ENCODE peak calls at places on chromosomes 6 and 20, in four cellular contexts. One of them, this sample, is unnamed.

GRCh38 chr6:11606287-11606686 is 68.7 kb downstream of the TMEM170B start:
- DNase-seq in HepG2: no peak
- DNase-seq in HCT116: no peak
- DNase-seq in IMR-90: no peak
- DNase-seq in this sample: no peak

GRCh38 chr6:121698617-121699016 is 263.2 kb downstream of the GJA1 start:
- DNase-seq in HepG2: no peak
- DNase-seq in HCT116: no peak
- DNase-seq in IMR-90: no peak
- DNase-seq in this sample: no peak

GRCh38 chr6:32685603-32686002 is 19.1 kb upstream of the HLA-DQB1 start:
- DNase-seq in HepG2: no peak
- DNase-seq in HCT116: no peak
- DNase-seq in IMR-90: peak; percentile 39
- DNase-seq in this sample: no peak

GRCh38 chr6:33636655-33637054 is 15.5 kb downstream of the ITPR3 start:
- DNase-seq in HepG2: no peak
- DNase-seq in HCT116: no peak
- DNase-seq in IMR-90: no peak
- DNase-seq in this sample: no peak

GRCh38 chr6:132483779-132484679 is 28.9 kb downstream of the STX7 start:
- DNase-seq in HepG2: peak; percentile 75
- DNase-seq in HCT116: peak; percentile 47
- DNase-seq in IMR-90: peak; percentile 76
- DNase-seq in this sample: peak; percentile 45

GRCh38 chr6:63816979-63817436 is 181.4 kb downstream of the PHF3 start:
- DNase-seq in HepG2: peak; percentile 25
- DNase-seq in HCT116: no peak
- DNase-seq in IMR-90: peak; percentile 27
- DNase-seq in this sample: peak; percentile 68

GRCh38 chr6:170128811-170129681 is 161.8 kb downstream of the DLL1 start:
- DNase-seq in HepG2: no peak
- DNase-seq in HCT116: no peak
- DNase-seq in IMR-90: no peak
- DNase-seq in this sample: no peak

GRCh38 chr6:91029211-91029610 is 442.3 kb upstream of the MAP3K7 start:
- DNase-seq in HepG2: no peak
- DNase-seq in HCT116: no peak
- DNase-seq in IMR-90: no peak
- DNase-seq in this sample: no peak

GRCh38 chr6:51812231-51812630 is 275.2 kb downstream of the PKHD1 start:
- DNase-seq in HepG2: no peak
- DNase-seq in HCT116: no peak
- DNase-seq in IMR-90: no peak
- DNase-seq in this sample: no peak

GRCh38 chr6:157123245-157123644 is 200.1 kb downstream of the TMEM242 start:
- DNase-seq in HepG2: no peak
- DNase-seq in HCT116: no peak
- DNase-seq in IMR-90: no peak
- DNase-seq in this sample: no peak

GRCh38 chr6:24464253-24465038 is 24.9 kb downstream of the GPLD1 start:
- DNase-seq in HepG2: no peak
- DNase-seq in HCT116: no peak
- DNase-seq in IMR-90: no peak
- DNase-seq in this sample: no peak

GRCh38 chr6:168192195-168192900 is 113.3 kb upstream of the FRMD1 start:
- DNase-seq in HepG2: no peak
- DNase-seq in HCT116: no peak
- DNase-seq in IMR-90: no peak
- DNase-seq in this sample: peak; percentile 14

GRCh38 chr6:15483060-15483459 is 179.8 kb downstream of the DTNBP1 start:
- DNase-seq in HepG2: peak; percentile 14
- DNase-seq in HCT116: no peak
- DNase-seq in IMR-90: peak; percentile 65
- DNase-seq in this sample: no peak

GRCh38 chr6:79607000-79607399 is 24.1 kb upstream of the SH3BGRL2 start:
- DNase-seq in HepG2: peak; percentile 55
- DNase-seq in HCT116: no peak
- DNase-seq in IMR-90: peak; percentile 8
- DNase-seq in this sample: no peak

GRCh38 chr6:140494321-140495085 is 1120.1 kb upstream of the CITED2 start:
- DNase-seq in HepG2: no peak
- DNase-seq in HCT116: no peak
- DNase-seq in IMR-90: no peak
- DNase-seq in this sample: no peak

GRCh38 chr6:56766806-56767178 is 124.1 kb upstream of the DST start:
- DNase-seq in HepG2: no peak
- DNase-seq in HCT116: no peak
- DNase-seq in IMR-90: peak; percentile 91
- DNase-seq in this sample: no peak

GRCh38 chr20:47557218-47557617 is 55.5 kb downstream of the NCOA3 start:
- DNase-seq in HepG2: no peak
- DNase-seq in HCT116: no peak
- DNase-seq in IMR-90: no peak
- DNase-seq in this sample: no peak

GRCh38 chr6:44067073-44067759 is 60.0 kb downstream of the MRPL14 start:
- DNase-seq in HepG2: no peak
- DNase-seq in HCT116: no peak
- DNase-seq in IMR-90: peak; percentile 63
- DNase-seq in this sample: no peak

GRCh38 chr20:32538526-32538918 is 46.6 kb downstream of the NOL4L start:
- DNase-seq in HepG2: no peak
- DNase-seq in HCT116: no peak
- DNase-seq in IMR-90: no peak
- DNase-seq in this sample: no peak

GRCh38 chr20:11457476-11457875 is 460.2 kb upstream of the BTBD3 start:
- DNase-seq in HepG2: no peak
- DNase-seq in HCT116: no peak
- DNase-seq in IMR-90: no peak
- DNase-seq in this sample: no peak

GRCh38 chr6:158630944-158631616 is 13.5 kb downstream of the DYNLT1 start:
- DNase-seq in HepG2: no peak
- DNase-seq in HCT116: no peak
- DNase-seq in IMR-90: peak; percentile 68
- DNase-seq in this sample: no peak

GRCh38 chr6:116313377-116313776 is 33.6 kb upstream of the TSPYL1 start:
- DNase-seq in HepG2: no peak
- DNase-seq in HCT116: no peak
- DNase-seq in IMR-90: peak; percentile 42
- DNase-seq in this sample: no peak

GRCh38 chr6:140581601-140582000 is 1207.2 kb upstream of the CITED2 start:
- DNase-seq in HepG2: no peak
- DNase-seq in HCT116: no peak
- DNase-seq in IMR-90: no peak
- DNase-seq in this sample: no peak

GRCh38 chr6:119627908-119628669 is 278.5 kb upstream of the MAN1A1 start:
- DNase-seq in HepG2: no peak
- DNase-seq in HCT116: no peak
- DNase-seq in IMR-90: peak; percentile 49
- DNase-seq in this sample: no peak

GRCh38 chr6:36719126-36719525 is 21.5 kb downstream of the RAB44 start:
- DNase-seq in HepG2: no peak
- DNase-seq in HCT116: no peak
- DNase-seq in IMR-90: no peak
- DNase-seq in this sample: no peak

GRCh38 chr6:78995946-78996345 is 82.1 kb downstream of the PHIP start:
- DNase-seq in HepG2: no peak
- DNase-seq in HCT116: no peak
- DNase-seq in IMR-90: peak; percentile 61
- DNase-seq in this sample: no peak

GRCh38 chr6:52049252-52050050 is 38.0 kb downstream of the PKHD1 start:
- DNase-seq in HepG2: peak; percentile 33
- DNase-seq in HCT116: peak; percentile 32
- DNase-seq in IMR-90: peak; percentile 37
- DNase-seq in this sample: peak; percentile 36

GRCh38 chr6:6785163-6785521 is 196.6 kb downstream of the LY86 start:
- DNase-seq in HepG2: no peak
- DNase-seq in HCT116: no peak
- DNase-seq in IMR-90: no peak
- DNase-seq in this sample: no peak

GRCh38 chr20:61437280-61438206 is 185.5 kb downstream of the CDH4 start:
- DNase-seq in HepG2: no peak
- DNase-seq in HCT116: no peak
- DNase-seq in IMR-90: peak; percentile 90
- DNase-seq in this sample: no peak

GRCh38 chr6:162099685-162100084 is 627.9 kb downstream of the PRKN start:
- DNase-seq in HepG2: peak; percentile 42
- DNase-seq in HCT116: peak; percentile 81
- DNase-seq in IMR-90: peak; percentile 36
- DNase-seq in this sample: no peak

GRCh38 chr6:52538921-52539354 is 37.9 kb downstream of the TRAM2 start:
- DNase-seq in HepG2: no peak
- DNase-seq in HCT116: no peak
- DNase-seq in IMR-90: peak; percentile 65
- DNase-seq in this sample: no peak

DNA sequence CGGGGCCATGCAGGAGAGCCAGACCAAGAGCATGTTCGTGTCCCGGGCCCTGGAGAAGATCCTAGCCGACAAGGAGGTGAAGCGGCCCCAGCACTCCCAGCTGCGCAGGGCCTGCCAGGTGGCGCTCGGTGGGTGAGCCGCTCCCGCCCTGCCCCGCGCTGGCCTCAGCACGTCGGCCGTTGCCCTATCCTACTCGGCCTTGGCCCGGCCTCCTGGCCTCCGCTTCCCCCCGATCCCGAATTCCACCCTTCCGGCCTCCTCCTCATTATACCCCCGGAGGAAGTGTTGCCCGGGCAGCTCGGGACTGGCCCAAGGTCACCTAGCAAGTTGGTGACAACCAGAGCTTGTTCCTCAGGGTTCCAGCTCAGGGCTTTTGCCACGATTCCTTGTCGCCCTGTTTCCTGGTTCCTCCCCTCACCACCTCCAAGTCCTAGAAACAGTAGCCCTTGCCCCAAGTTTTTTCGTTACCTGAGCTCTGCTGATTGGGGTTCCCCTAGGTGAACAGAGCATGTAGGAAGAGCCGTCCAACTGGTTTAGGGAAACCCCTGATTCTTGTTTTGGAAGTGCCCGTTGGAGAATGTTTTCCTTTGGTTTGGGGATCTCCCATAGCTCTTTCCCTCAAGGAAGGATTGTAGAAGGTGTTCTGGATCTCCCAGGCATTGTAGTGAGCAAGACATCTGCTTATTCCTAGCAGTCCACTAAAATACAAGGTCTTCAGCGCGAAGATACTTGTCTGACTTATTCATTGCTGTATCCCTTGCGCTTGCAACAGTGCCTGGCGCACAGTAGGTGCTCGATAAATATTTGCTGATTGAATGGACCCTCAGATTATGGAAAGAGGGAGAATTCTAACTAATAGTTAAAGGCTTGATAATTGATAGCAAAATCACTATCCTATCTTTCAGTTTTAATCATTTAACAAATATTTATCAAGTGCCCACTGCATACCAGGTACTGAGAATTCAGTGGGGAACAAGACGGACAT is 664 bp downstream of the ARFGEF2 start:
- DNase-seq in HepG2: peak; percentile 67
- DNase-seq in HCT116: no peak
- DNase-seq in IMR-90: peak; percentile 34
- DNase-seq in this sample: peak; percentile 85
- TF ChIP-seq RAD21 in HepG2: peak; percentile 6
- TF ChIP-seq RAD21 in HCT116: no peak
- TF ChIP-seq RAD21 in IMR-90: no peak
- TF ChIP-seq RAD21 in this sample: no peak

DNA sequence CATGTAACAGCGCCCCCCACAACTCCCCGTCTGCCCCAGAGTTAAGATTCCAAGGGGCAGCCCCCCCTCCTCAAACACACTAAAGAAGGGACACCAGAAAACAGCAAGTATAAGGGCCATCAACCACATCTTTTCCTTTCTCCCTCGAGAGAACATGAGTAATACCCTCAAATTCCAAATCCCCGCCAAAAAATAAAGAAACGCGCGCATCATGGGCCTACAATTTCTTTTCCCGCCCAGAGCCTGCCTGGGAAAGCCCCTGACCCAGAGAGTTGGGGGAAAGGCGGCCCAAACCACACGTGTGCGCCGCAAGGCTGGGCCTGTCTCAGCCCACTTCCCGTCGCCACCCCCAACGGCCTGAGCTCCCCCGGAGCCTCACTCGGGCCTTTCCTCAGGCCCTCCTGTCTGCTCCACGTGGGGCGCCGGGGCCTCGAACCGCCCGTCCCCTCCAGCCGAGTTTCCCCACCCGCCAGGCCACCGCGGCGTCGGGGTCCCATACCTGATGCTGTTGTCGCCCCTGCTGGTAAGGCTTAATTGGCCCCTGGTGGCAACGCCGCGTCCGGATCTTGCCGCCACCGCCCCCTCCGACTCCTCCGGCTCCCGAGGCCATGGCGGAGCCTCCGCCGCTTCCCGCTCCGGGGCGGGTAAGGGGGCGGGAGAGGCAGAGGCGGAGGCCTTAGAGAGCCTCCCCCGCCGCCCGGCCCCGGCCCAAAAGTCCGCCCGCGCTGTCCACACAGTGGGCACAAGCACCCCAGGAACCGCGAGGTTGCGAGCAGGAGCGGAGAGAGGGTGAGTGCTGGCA is 746 bp downstream of the NUP153 start:
- DNase-seq in HepG2: peak; percentile 57
- DNase-seq in HCT116: no peak
- DNase-seq in IMR-90: peak; percentile 67
- DNase-seq in this sample: peak; percentile 75
- H3K9ac ChIP-seq in HepG2: peak overlapping the region; percentile 96
- H3K9ac ChIP-seq in HCT116: peak overlapping the region; percentile 100
- H3K9ac ChIP-seq in IMR-90: peak overlapping the region; percentile 96
- H3K9ac ChIP-seq in this sample: peak overlapping the region; percentile 99

GRCh38 chr20:3071610-3072529 is at the start of gene OXT:
- DNase-seq in HepG2: no peak
- DNase-seq in HCT116: no peak
- DNase-seq in IMR-90: no peak
- DNase-seq in this sample: no peak
- TF ChIP-seq RAD21 in HepG2: no peak
- TF ChIP-seq RAD21 in HCT116: no peak
- TF ChIP-seq RAD21 in IMR-90: no peak
- TF ChIP-seq RAD21 in this sample: no peak

GRCh38 chr6:21808045-21808470 is 214.5 kb downstream of the SOX4 start:
- DNase-seq in HepG2: no peak
- DNase-seq in HCT116: no peak
- DNase-seq in IMR-90: peak; percentile 78
- DNase-seq in this sample: no peak
- H3K9ac ChIP-seq in HepG2: no peak overlapping the region
- H3K9ac ChIP-seq in HCT116: no peak overlapping the region
- H3K9ac ChIP-seq in IMR-90: peak overlapping the region; percentile 5
- H3K9ac ChIP-seq in this sample: no peak overlapping the region

DNA sequence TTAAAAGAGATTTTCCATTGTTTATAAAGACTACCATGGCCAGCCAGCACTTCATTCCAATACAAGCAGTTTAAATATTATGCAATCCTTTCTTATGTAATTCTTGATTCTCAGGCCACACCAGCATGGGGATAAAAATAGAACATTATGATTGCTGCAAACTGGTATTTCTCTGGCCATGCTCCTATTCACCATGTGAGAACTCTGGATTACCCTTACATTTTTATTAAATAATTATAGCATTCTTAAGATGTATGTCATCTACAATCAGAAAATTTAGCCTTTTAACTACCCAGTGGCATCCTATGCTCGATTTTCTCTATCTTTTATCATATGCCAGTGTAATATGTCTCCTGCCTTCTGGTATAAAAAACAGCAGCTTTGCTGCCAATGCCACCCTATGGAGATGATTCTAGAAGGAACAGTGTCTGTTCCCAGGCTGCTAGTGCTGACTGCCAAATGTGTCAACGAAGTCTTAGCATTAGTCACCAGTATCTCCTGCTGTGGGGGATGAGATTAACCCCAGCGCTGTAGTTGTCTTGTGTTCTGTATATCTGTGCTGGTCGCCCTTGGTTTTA is 501.4 kb downstream of the BCKDHB start:
- DNase-seq in HepG2: no peak
- DNase-seq in HCT116: no peak
- DNase-seq in IMR-90: peak; percentile 92
- DNase-seq in this sample: no peak
- TF ChIP-seq RAD21 in HepG2: no peak
- TF ChIP-seq RAD21 in HCT116: no peak
- TF ChIP-seq RAD21 in IMR-90: peak; percentile 23
- TF ChIP-seq RAD21 in this sample: no peak

This sample was measured in SK-N-SH.